ENCODE peak calls at places on chromosomes 11 and 22, in seven cellular contexts. One of them, this sample, is unnamed.

GRCh38 chr11:61028135-61028729 is 56.8 kb downstream of the CD6 start:
- DNase-seq in adrenal gland: no peak
- DNase-seq in heart right ventricle: no peak
- DNase-seq in GM23248: no peak
- DNase-seq in fibroblast of mammary gland: no peak
- DNase-seq in K562: no peak
- DNase-seq in CD8-positive, alpha-beta memory T cell: no peak
- DNase-seq in this sample: no peak

GRCh38 chr11:63537293-63538101 is 889 bp downstream of the PLAAT4 start:
- DNase-seq in fibroblast of mammary gland: peak
- DNase-seq in CD8-positive, alpha-beta memory T cell: no peak
- DNase-seq in heart right ventricle: peak
- DNase-seq in adrenal gland: peak
- DNase-seq in GM23248: peak
- DNase-seq in K562: no peak
- DNase-seq in this sample: peak

GRCh38 chr11:74388678-74389327 is 9.4 kb downstream of the PGM2L1 start:
- DNase-seq in K562: peak
- DNase-seq in adrenal gland: peak
- DNase-seq in heart right ventricle: peak
- DNase-seq in fibroblast of mammary gland: peak
- DNase-seq in CD8-positive, alpha-beta memory T cell: no peak
- DNase-seq in GM23248: peak
- DNase-seq in this sample: no peak

GRCh38 chr11:133163463-133164419 is 368.6 kb downstream of the OPCML start:
- DNase-seq in GM23248: peak
- DNase-seq in adrenal gland: no peak
- DNase-seq in CD8-positive, alpha-beta memory T cell: no peak
- DNase-seq in K562: peak
- DNase-seq in heart right ventricle: peak
- DNase-seq in fibroblast of mammary gland: peak
- DNase-seq in this sample: no peak

GRCh38 chr11:121563900-121564822 is 111.4 kb upstream of the SORL1-AS1 start:
- DNase-seq in adrenal gland: no peak
- DNase-seq in CD8-positive, alpha-beta memory T cell: no peak
- DNase-seq in GM23248: no peak
- DNase-seq in K562: no peak
- DNase-seq in heart right ventricle: no peak
- DNase-seq in fibroblast of mammary gland: no peak
- DNase-seq in this sample: no peak

GRCh38 chr11:10307411-10308207 is 2.7 kb downstream of the ADM start:
- DNase-seq in adrenal gland: peak
- DNase-seq in heart right ventricle: peak
- DNase-seq in K562: peak
- DNase-seq in CD8-positive, alpha-beta memory T cell: peak
- DNase-seq in fibroblast of mammary gland: peak
- DNase-seq in GM23248: peak
- DNase-seq in this sample: peak

GRCh38 chr11:10426475-10426874 is 28.6 kb upstream of the AMPD3 start:
- DNase-seq in GM23248: peak
- DNase-seq in adrenal gland: no peak
- DNase-seq in fibroblast of mammary gland: peak
- DNase-seq in K562: no peak
- DNase-seq in heart right ventricle: no peak
- DNase-seq in CD8-positive, alpha-beta memory T cell: no peak
- DNase-seq in this sample: no peak

GRCh38 chr11:129785383-129786111 is 30.1 kb upstream of the TMEM45B start:
- DNase-seq in fibroblast of mammary gland: peak
- DNase-seq in adrenal gland: no peak
- DNase-seq in heart right ventricle: no peak
- DNase-seq in CD8-positive, alpha-beta memory T cell: no peak
- DNase-seq in GM23248: peak
- DNase-seq in K562: no peak
- DNase-seq in this sample: no peak

GRCh38 chr11:71129624-71130023 is 122.8 kb downstream of the SHANK2 start:
- DNase-seq in CD8-positive, alpha-beta memory T cell: no peak
- DNase-seq in adrenal gland: no peak
- DNase-seq in K562: no peak
- DNase-seq in fibroblast of mammary gland: peak
- DNase-seq in GM23248: peak
- DNase-seq in heart right ventricle: no peak
- DNase-seq in this sample: no peak

GRCh38 chr22:48806227-48806781 is 1021.4 kb downstream of the BRD1 start:
- DNase-seq in heart right ventricle: no peak
- DNase-seq in fibroblast of mammary gland: no peak
- DNase-seq in GM23248: no peak
- DNase-seq in CD8-positive, alpha-beta memory T cell: no peak
- DNase-seq in K562: no peak
- DNase-seq in adrenal gland: no peak
- DNase-seq in this sample: no peak

GRCh38 chr22:24440718-24441405 is 13.5 kb downstream of the ADORA2A start:
- DNase-seq in fibroblast of mammary gland: no peak
- DNase-seq in K562: no peak
- DNase-seq in heart right ventricle: no peak
- DNase-seq in adrenal gland: no peak
- DNase-seq in GM23248: no peak
- DNase-seq in CD8-positive, alpha-beta memory T cell: no peak
- DNase-seq in this sample: peak

GRCh38 chr11:85029964-85030363 is 597.2 kb downstream of the DLG2 start:
- DNase-seq in K562: no peak
- DNase-seq in heart right ventricle: no peak
- DNase-seq in GM23248: peak
- DNase-seq in adrenal gland: no peak
- DNase-seq in CD8-positive, alpha-beta memory T cell: no peak
- DNase-seq in fibroblast of mammary gland: peak
- DNase-seq in this sample: no peak

GRCh38 chr11:23944939-23945338 is 551.9 kb upstream of the LUZP2 start:
- DNase-seq in K562: no peak
- DNase-seq in adrenal gland: no peak
- DNase-seq in CD8-positive, alpha-beta memory T cell: no peak
- DNase-seq in fibroblast of mammary gland: no peak
- DNase-seq in heart right ventricle: peak
- DNase-seq in GM23248: no peak
- DNase-seq in this sample: no peak

GRCh38 chr22:42673898-42674390 is 24.8 kb upstream of the CYB5R3 start:
- DNase-seq in K562: no peak
- DNase-seq in GM23248: peak
- DNase-seq in CD8-positive, alpha-beta memory T cell: no peak
- DNase-seq in heart right ventricle: no peak
- DNase-seq in adrenal gland: peak
- DNase-seq in fibroblast of mammary gland: peak
- DNase-seq in this sample: no peak

GRCh38 chr22:26086359-26086758 is 82.9 kb upstream of the SEZ6L start:
- DNase-seq in adrenal gland: no peak
- DNase-seq in heart right ventricle: no peak
- DNase-seq in fibroblast of mammary gland: no peak
- DNase-seq in GM23248: peak
- DNase-seq in K562: no peak
- DNase-seq in CD8-positive, alpha-beta memory T cell: no peak
- DNase-seq in this sample: no peak

GRCh38 chr11:10856689-10857603 is 907 bp downstream of the ZBED5 start:
- DNase-seq in GM23248: peak
- DNase-seq in CD8-positive, alpha-beta memory T cell: no peak
- DNase-seq in adrenal gland: peak
- DNase-seq in heart right ventricle: peak
- DNase-seq in fibroblast of mammary gland: no peak
- DNase-seq in K562: peak
- DNase-seq in this sample: no peak

GRCh38 chr11:75508051-75508561 is 17.6 kb downstream of the GDPD5 start:
- DNase-seq in K562: no peak
- DNase-seq in fibroblast of mammary gland: no peak
- DNase-seq in heart right ventricle: no peak
- DNase-seq in GM23248: no peak
- DNase-seq in adrenal gland: no peak
- DNase-seq in CD8-positive, alpha-beta memory T cell: peak
- DNase-seq in this sample: no peak

GRCh38 chr22:49962751-49963646 is 2.4 kb downstream of the PIM3 start:
- DNase-seq in K562: no peak
- DNase-seq in CD8-positive, alpha-beta memory T cell: no peak
- DNase-seq in GM23248: no peak
- DNase-seq in fibroblast of mammary gland: no peak
- DNase-seq in adrenal gland: peak
- DNase-seq in heart right ventricle: peak
- DNase-seq in this sample: peak

GRCh38 chr22:31891366-31892079 is 52.8 kb upstream of the YWHAH start:
- DNase-seq in fibroblast of mammary gland: peak
- DNase-seq in K562: no peak
- DNase-seq in CD8-positive, alpha-beta memory T cell: no peak
- DNase-seq in adrenal gland: no peak
- DNase-seq in heart right ventricle: no peak
- DNase-seq in GM23248: peak
- DNase-seq in this sample: no peak

GRCh38 chr11:86069408-86070086 is 663 bp upstream of the PICALM start:
- DNase-seq in heart right ventricle: peak
- DNase-seq in fibroblast of mammary gland: peak
- DNase-seq in K562: peak
- DNase-seq in adrenal gland: peak
- DNase-seq in GM23248: peak
- DNase-seq in CD8-positive, alpha-beta memory T cell: no peak
- DNase-seq in this sample: peak

GRCh38 chr11:14578551-14578956 is 58.4 kb upstream of the PSMA1 start:
- DNase-seq in adrenal gland: peak
- DNase-seq in heart right ventricle: peak
- DNase-seq in K562: peak
- DNase-seq in GM23248: no peak
- DNase-seq in CD8-positive, alpha-beta memory T cell: peak
- DNase-seq in fibroblast of mammary gland: peak
- DNase-seq in this sample: no peak

GRCh38 chr22:27614291-27615007 is 187.1 kb downstream of the MN1 start:
- DNase-seq in heart right ventricle: no peak
- DNase-seq in CD8-positive, alpha-beta memory T cell: no peak
- DNase-seq in GM23248: peak
- DNase-seq in adrenal gland: no peak
- DNase-seq in K562: peak
- DNase-seq in fibroblast of mammary gland: no peak
- DNase-seq in this sample: no peak
- H3K4me3 ChIP-seq in heart right ventricle: no peak
- H3K4me3 ChIP-seq in CD8-positive, alpha-beta memory T cell: no peak
- H3K4me3 ChIP-seq in GM23248: peak
- H3K4me3 ChIP-seq in adrenal gland: no peak
- H3K4me3 ChIP-seq in K562: no peak
- H3K4me3 ChIP-seq in fibroblast of mammary gland: no peak
- H3K4me3 ChIP-seq in this sample: peak

GRCh38 chr11:103112364-103112763 is 3.1 kb downstream of the DYNC2H1 start:
- DNase-seq in adrenal gland: no peak
- DNase-seq in fibroblast of mammary gland: peak
- DNase-seq in CD8-positive, alpha-beta memory T cell: no peak
- DNase-seq in heart right ventricle: no peak
- DNase-seq in K562: no peak
- DNase-seq in GM23248: no peak
- DNase-seq in this sample: no peak

GRCh38 chr11:103109818-103110388 is 677 bp downstream of the DYNC2H1 start:
- DNase-seq in adrenal gland: no peak
- DNase-seq in CD8-positive, alpha-beta memory T cell: no peak
- DNase-seq in K562: no peak
- DNase-seq in heart right ventricle: no peak
- DNase-seq in GM23248: peak
- DNase-seq in fibroblast of mammary gland: peak
- DNase-seq in this sample: no peak

GRCh38 chr11:103108933-103109817 is at the start of gene DYNC2H1:
- DNase-seq in heart right ventricle: peak
- DNase-seq in adrenal gland: peak
- DNase-seq in GM23248: peak
- DNase-seq in K562: peak
- DNase-seq in CD8-positive, alpha-beta memory T cell: peak
- DNase-seq in fibroblast of mammary gland: peak
- DNase-seq in this sample: peak

GRCh38 chr11:103111400-103111799 is 2.2 kb downstream of the DYNC2H1 start:
- DNase-seq in fibroblast of mammary gland: no peak
- DNase-seq in CD8-positive, alpha-beta memory T cell: no peak
- DNase-seq in adrenal gland: no peak
- DNase-seq in heart right ventricle: no peak
- DNase-seq in K562: no peak
- DNase-seq in GM23248: no peak
- DNase-seq in this sample: no peak

GRCh38 chr11:103110406-103110805 is 1.2 kb downstream of the DYNC2H1 start:
- DNase-seq in heart right ventricle: no peak
- DNase-seq in adrenal gland: no peak
- DNase-seq in K562: no peak
- DNase-seq in GM23248: peak
- DNase-seq in fibroblast of mammary gland: peak
- DNase-seq in CD8-positive, alpha-beta memory T cell: no peak
- DNase-seq in this sample: no peak
- H3K4me3 ChIP-seq in heart right ventricle: peak
- H3K4me3 ChIP-seq in adrenal gland: no peak
- H3K4me3 ChIP-seq in K562: no peak
- H3K4me3 ChIP-seq in GM23248: peak
- H3K4me3 ChIP-seq in fibroblast of mammary gland: peak
- H3K4me3 ChIP-seq in CD8-positive, alpha-beta memory T cell: no peak
- H3K4me3 ChIP-seq in this sample: peak

DNA sequence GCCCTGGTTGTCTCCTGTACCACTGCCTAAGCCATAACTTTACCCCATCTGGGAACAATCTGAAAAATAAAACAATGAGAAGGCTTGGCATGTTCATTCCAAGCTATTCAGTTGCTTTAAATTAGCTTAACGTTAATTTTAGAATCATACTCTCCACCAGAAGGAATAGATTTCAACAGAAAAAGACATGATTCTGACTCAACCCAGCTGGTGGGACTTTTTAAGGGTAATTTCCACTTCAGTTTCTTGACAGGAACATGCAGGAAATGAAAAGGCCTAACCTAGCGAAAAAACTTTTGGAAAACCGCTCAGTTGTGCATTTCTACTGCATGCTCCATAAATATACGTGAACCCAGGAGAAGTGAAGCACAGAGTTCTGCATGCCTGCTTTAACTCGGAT is 7.9 kb downstream of the SF3A1 start:
- DNase-seq in heart right ventricle: no peak
- DNase-seq in K562: no peak
- DNase-seq in CD8-positive, alpha-beta memory T cell: no peak
- DNase-seq in GM23248: peak
- DNase-seq in fibroblast of mammary gland: peak
- DNase-seq in adrenal gland: no peak
- DNase-seq in this sample: no peak
- H3K4me3 ChIP-seq in heart right ventricle: no peak
- H3K4me3 ChIP-seq in K562: no peak
- H3K4me3 ChIP-seq in CD8-positive, alpha-beta memory T cell: no peak
- H3K4me3 ChIP-seq in GM23248: no peak
- H3K4me3 ChIP-seq in fibroblast of mammary gland: no peak
- H3K4me3 ChIP-seq in adrenal gland: no peak
- H3K4me3 ChIP-seq in this sample: no peak

DNA sequence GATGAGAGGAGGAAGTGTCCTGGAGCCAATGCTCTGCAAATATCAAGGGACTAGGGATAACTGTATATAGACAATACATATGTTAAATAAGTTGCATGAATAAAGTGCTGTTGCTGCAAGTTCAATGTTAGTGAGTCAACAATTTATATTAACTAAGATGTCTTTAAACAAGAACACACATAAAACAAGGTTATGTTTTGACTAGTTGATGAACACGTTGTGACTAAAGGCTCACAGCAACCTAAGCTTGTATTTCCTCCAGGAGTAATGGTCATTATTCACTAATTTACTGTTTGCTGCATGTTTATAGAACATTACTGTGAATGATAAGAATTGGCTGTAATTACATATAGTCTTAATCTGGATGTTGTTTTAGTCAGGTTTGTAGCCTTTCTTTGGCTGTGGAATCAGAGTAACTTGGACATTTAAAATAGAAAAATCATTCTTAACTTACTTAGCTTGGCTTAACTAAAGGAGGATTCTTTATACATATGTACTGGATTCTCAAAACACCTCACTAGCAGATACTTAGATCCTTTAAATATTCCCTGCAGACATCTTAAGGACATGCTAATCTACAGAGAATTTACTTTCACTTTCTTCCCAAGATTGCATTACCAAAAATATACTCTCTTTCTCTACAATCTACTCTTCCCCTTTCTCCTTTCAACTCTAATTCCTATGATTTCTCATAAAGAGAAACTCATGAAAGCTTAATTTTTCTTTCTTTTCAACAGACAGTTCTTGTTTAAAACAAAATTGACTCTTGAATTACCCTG is 319.6 kb upstream of the CTSC start:
- DNase-seq in CD8-positive, alpha-beta memory T cell: no peak
- DNase-seq in heart right ventricle: no peak
- DNase-seq in adrenal gland: no peak
- DNase-seq in GM23248: peak
- DNase-seq in K562: no peak
- DNase-seq in fibroblast of mammary gland: peak
- DNase-seq in this sample: no peak
- H3K4me3 ChIP-seq in CD8-positive, alpha-beta memory T cell: no peak
- H3K4me3 ChIP-seq in heart right ventricle: no peak
- H3K4me3 ChIP-seq in adrenal gland: no peak
- H3K4me3 ChIP-seq in GM23248: no peak
- H3K4me3 ChIP-seq in K562: no peak
- H3K4me3 ChIP-seq in fibroblast of mammary gland: no peak
- H3K4me3 ChIP-seq in this sample: peak

This sample was measured in coronary artery.